ENCODE peak calls at places on chromosomes 4 and X, in seven cellular contexts. E is CD8-positive, alpha-beta T cell; M is lower lobe of right lung; N is ascending aorta; D is left lung; S is heart left ventricle; Q is body of pancreas. T is an unnamed sample.

GRCh38 chrX:96433409-96434122 is 251.1 kb upstream of the DIAPH2 start:
- DNase-seq in E (no peak), M (no peak), N (no peak), D (no peak), S (no peak), Q (no peak), T (no peak)

GRCh38 chr4:174394915-174395314 is 111.2 kb downstream of the CEP44 start:
- DNase-seq in E (no peak), M (no peak), N (no peak), D (no peak), S (no peak), Q (no peak), T (no peak)

GRCh38 chr4:153781717-153782416 is 7.0 kb downstream of the SFRP2 start:
- DNase-seq in E (no peak), M (no peak), N (no peak), D (no peak), S (no peak), Q (no peak), T (no peak)

GRCh38 chr4:1039493-1040343 is 28.3 kb downstream of the FGFRL1 start:
- DNase-seq in E (no peak), M (no peak), N (no peak), D (peak; percentile 65), S (no peak), Q (peak; percentile 62), T (peak; percentile 56)

GRCh38 chrX:68045008-68045577 is 388.2 kb downstream of the OPHN1 start:
- DNase-seq in E (no peak), M (no peak), N (no peak), D (no peak), S (no peak), Q (no peak), T (no peak)

GRCh38 chr4:118076958-118077766 is 42.9 kb downstream of the NDST3 start:
- DNase-seq in E (no peak), M (no peak), N (no peak), D (no peak), S (no peak), Q (no peak), T (peak; percentile 19)

GRCh38 chr4:729336-730315 is 24.0 kb downstream of the PCGF3 start:
- DNase-seq in E (no peak), M (no peak), N (no peak), D (no peak), S (no peak), Q (no peak), T (no peak)

GRCh38 chrX:129781134-129782014 is 1.6 kb downstream of the SASH3 start:
- DNase-seq in E (peak; percentile 93), M (peak; percentile 79), N (peak; percentile 72), D (peak; percentile 75), S (peak; percentile 37), Q (no peak), T (peak; percentile 25)

GRCh38 chr4:81954266-81954665 is 419.5 kb downstream of the HNRNPD start:
- DNase-seq in E (no peak), M (no peak), N (no peak), D (no peak), S (no peak), Q (no peak), T (no peak)

GRCh38 chr4:89954906-89955305 is 60.3 kb downstream of the MMRN1 start:
- DNase-seq in E (no peak), M (no peak), N (no peak), D (no peak), S (no peak), Q (no peak), T (no peak)

GRCh38 chrX:20252392-20253231 is 14.1 kb downstream of the RPS6KA3 start:
- DNase-seq in E (peak; percentile 66), M (peak; percentile 61), N (peak; percentile 65), D (peak; percentile 54), S (peak; percentile 40), Q (peak; percentile 66), T (peak; percentile 58)

GRCh38 chr4:2064276-2064991 is 5.3 kb downstream of the NAT8L start:
- DNase-seq in E (no peak), M (peak; percentile 44), N (no peak), D (no peak), S (no peak), Q (no peak), T (no peak)

GRCh38 chrX:47351706-47352105 is 18.7 kb upstream of the ZNF157 start:
- DNase-seq in E (no peak), M (no peak), N (no peak), D (no peak), S (no peak), Q (no peak), T (no peak)

GRCh38 chr4:3518941-3519340 is 13.3 kb downstream of the LRPAP1 start:
- DNase-seq in E (peak; percentile 15), M (peak; percentile 39), N (no peak), D (no peak), S (peak; percentile 15), Q (no peak), T (peak; percentile 28)

GRCh38 chrX:17563076-17563475 is 174.2 kb upstream of the SCML1 start:
- DNase-seq in E (no peak), M (no peak), N (no peak), D (no peak), S (no peak), Q (no peak), T (no peak)

GRCh38 chr4:16579866-16580265 is 318.6 kb downstream of the LDB2 start:
- DNase-seq in E (no peak), M (no peak), N (no peak), D (no peak), S (no peak), Q (no peak), T (no peak)

GRCh38 chr4:40143926-40144508 is 52.8 kb upstream of the RHOH start:
- DNase-seq in E (no peak), M (no peak), N (no peak), D (no peak), S (no peak), Q (no peak), T (no peak)

GRCh38 chr4:85787133-85787532 is 312.2 kb downstream of the ARHGAP24 start:
- DNase-seq in E (no peak), M (no peak), N (no peak), D (no peak), S (no peak), Q (no peak), T (no peak)

GRCh38 chr4:85784947-85785346 is 310.0 kb downstream of the ARHGAP24 start:
- DNase-seq in E (no peak), M (no peak), N (no peak), D (no peak), S (no peak), Q (no peak), T (no peak)

GRCh38 chr4:85783483-85783882 is 308.5 kb downstream of the ARHGAP24 start:
- DNase-seq in E (no peak), M (no peak), N (no peak), D (no peak), S (no peak), Q (no peak), T (no peak)

GRCh38 chr4:85784348-85784747 is 309.4 kb downstream of the ARHGAP24 start:
- DNase-seq in E (no peak), M (no peak), N (no peak), D (no peak), S (no peak), Q (no peak), T (no peak)

GRCh38 chr4:85783900-85784299 is 308.9 kb downstream of the ARHGAP24 start:
- DNase-seq in E (no peak), M (no peak), N (no peak), D (no peak), S (no peak), Q (no peak), T (no peak)
- H3K4me1 ChIP-seq in E (no peaks in the 10 kb centered on the region), M (no peaks in the 10 kb centered on the region), N (peaks cover 20% of the 10 kb centered on the region), D (no peaks in the 10 kb centered on the region), S (peaks cover 19% of the 10 kb centered on the region), Q (peaks cover 28% of the 10 kb centered on the region), T (no peaks in the 10 kb centered on the region)

GRCh38 chr4:185128272-185129119 is 14.6 kb upstream of the SLC25A4 start:
- DNase-seq in E (peak; percentile 24), M (peak; percentile 57), N (peak; percentile 70), D (no peak), S (no peak), Q (peak; percentile 32), T (peak; percentile 26)
- TF ChIP-seq CTCF in E (peak; percentile 29), M (no peak), N (peak; percentile 6), D (no peak), S (no peak), Q (peak; percentile 36), T (peak; percentile 19)

GRCh38 chr4:87530868-87531267 is 1.7 kb upstream of the SPARCL1 start:
- DNase-seq in E (no peak), M (no peak), N (peak; percentile 89), D (no peak), S (peak; percentile 78), Q (peak; percentile 21), T (peak; percentile 65)

GRCh38 chr4:87527446-87528240 is 1.5 kb downstream of the SPARCL1 start:
- DNase-seq in E (no peak), M (no peak), N (no peak), D (no peak), S (no peak), Q (no peak), T (no peak)

GRCh38 chr4:87525636-87526035 is 3.5 kb downstream of the SPARCL1 start:
- DNase-seq in E (no peak), M (no peak), N (no peak), D (no peak), S (no peak), Q (no peak), T (no peak)

GRCh38 chr4:87532109-87532508 is 2.9 kb upstream of the SPARCL1 start:
- DNase-seq in E (no peak), M (no peak), N (no peak), D (no peak), S (no peak), Q (no peak), T (no peak)

DNA sequence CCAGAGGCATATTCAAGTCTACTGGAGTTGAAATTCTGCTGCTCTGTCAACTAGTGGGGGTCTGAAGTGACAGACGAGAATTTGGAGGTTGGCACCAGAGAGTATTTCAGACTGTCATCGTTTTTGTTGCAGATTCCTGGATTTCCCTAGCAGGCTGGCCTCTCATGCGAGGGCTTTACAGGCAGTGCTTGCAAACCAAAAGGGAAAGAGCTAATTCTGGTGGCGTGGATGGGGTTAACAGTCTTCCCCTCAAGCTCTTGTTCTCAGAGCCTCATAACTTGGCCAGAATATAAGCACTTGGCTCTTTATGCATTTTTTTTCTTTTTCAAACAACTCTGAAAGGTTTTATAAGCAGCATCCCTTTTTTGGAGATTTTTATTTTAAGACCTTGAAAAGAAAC is at the start of gene SPARCL1:
- DNase-seq in E (no peak), M (no peak), N (peak; percentile 82), D (no peak), S (peak; percentile 50), Q (no peak), T (peak; percentile 63)
- H3K4me1 ChIP-seq in E (no peaks in the 10 kb centered on the region), M (peaks cover 30% of the 10 kb centered on the region), N (peaks cover 29% of the 10 kb centered on the region), D (peaks cover 8% of the 10 kb centered on the region), S (peaks cover 6% of the 10 kb centered on the region), Q (peaks cover 8% of the 10 kb centered on the region), T (no peaks in the 10 kb centered on the region)

GRCh38 chr4:6869944-6870343 is 39.7 kb upstream of the TBC1D14 start:
- DNase-seq in E (no peak), M (no peak), N (no peak), D (no peak), S (peak; percentile 46), Q (no peak), T (peak; percentile 60)

GRCh38 chr4:6875431-6875831 is 34.2 kb upstream of the TBC1D14 start:
- DNase-seq in E (no peak), M (peak; percentile 84), N (no peak), D (peak; percentile 57), S (no peak), Q (no peak), T (peak; percentile 78)

GRCh38 chr4:6876440-6876839 is 33.2 kb upstream of the TBC1D14 start:
- DNase-seq in E (no peak), M (no peak), N (no peak), D (no peak), S (no peak), Q (no peak), T (no peak)

GRCh38 chr4:6873792-6874461 is 35.7 kb upstream of the TBC1D14 start:
- DNase-seq in E (peak; percentile 83), M (peak; percentile 82), N (peak; percentile 83), D (peak; percentile 69), S (peak; percentile 71), Q (peak; percentile 77), T (peak; percentile 70)

GRCh38 chr4:6873291-6873690 is 36.3 kb upstream of the TBC1D14 start:
- DNase-seq in E (no peak), M (no peak), N (no peak), D (no peak), S (no peak), Q (no peak), T (no peak)
- TF ChIP-seq CTCF in E (no peak), M (no peak), N (no peak), D (no peak), S (no peak), Q (no peak), T (no peak)